ENCODE peak calls at places on chromosomes 2 and 18, in four cellular contexts. N is left ventricle myocardium inferior, Y is NCI-H146, M is neuronal stem cell. O is an unnamed sample.

GRCh38 chr2:98039085-98039756 is 43.5 kb upstream of the TMEM131 start:
- DNase-seq in N (no peak), Y (no peak), M (no peak), O (no peak)

GRCh38 chr18:46378864-46379207 is 274.7 kb downstream of the HAUS1 start:
- DNase-seq in N (no peak), Y (no peak), M (no peak), O (no peak)

GRCh38 chr2:180618570-180618969 is 361.8 kb upstream of the UBE2E3 start:
- DNase-seq in N (no peak), Y (no peak), M (no peak), O (no peak)

GRCh38 chr2:217685255-217685605 is 317.6 kb downstream of the TNS1 start:
- DNase-seq in N (peak), Y (no peak), M (no peak), O (no peak)

GRCh38 chr2:157261199-157261782 is 3.8 kb downstream of the GALNT5 start:
- DNase-seq in N (no peak), Y (no peak), M (no peak), O (peak)

GRCh38 chr2:134324942-134325341 is 71.1 kb downstream of the MGAT5 start:
- DNase-seq in N (no peak), Y (no peak), M (no peak), O (no peak)

GRCh38 chr2:10142640-10142965 is 20.1 kb downstream of the RRM2 start:
- DNase-seq in N (no peak), Y (no peak), M (no peak), O (no peak)

GRCh38 chr2:99723632-99724031 is 233.8 kb upstream of the REV1 start:
- DNase-seq in N (no peak), Y (no peak), M (no peak), O (no peak)

GRCh38 chr2:129117427-129117826 is 798.8 kb upstream of the HS6ST1 start:
- DNase-seq in N (no peak), Y (no peak), M (no peak), O (no peak)

GRCh38 chr2:46924608-46925007 is 9.0 kb upstream of the MCFD2 start:
- DNase-seq in N (no peak), Y (no peak), M (no peak), O (no peak)

O was measured in stimulated activated naive B cell treated with anti-CD40 and anti-IgM and Interleukin-4, amounts not matched to agents 10 μg/mL and 1 μg/mL and 100 μg/mL, for 72 hours.